ENCODE peak calls at places on chromosomes 12 and 14, in five cellular contexts. Z, V, X, S and A are unnamed samples.

GRCh38 chr14:21476526-21476924 is 234 bp downstream of the RAB2B start:
- DNase-seq in X (peak), S (peak), Z (peak), V (peak), A (peak)

GRCh38 chr14:42222924-42223471 is 616.3 kb downstream of the LRFN5 start:
- DNase-seq in X (no peak), V (peak), Z (no peak), S (no peak), A (no peak)

GRCh38 chr14:74290415-74290814 is 12.3 kb downstream of the ABCD4 start:
- DNase-seq in X (no peak), Z (no peak), S (peak), V (no peak), A (no peak)

GRCh38 chr12:14313379-14313778 is 52.1 kb upstream of the ATF7IP start:
- DNase-seq in V (no peak), Z (no peak), S (no peak), X (no peak), A (no peak)

GRCh38 chr12:99611117-99611516 is 36.4 kb upstream of the GARIN6 start:
- DNase-seq in Z (no peak), S (no peak), X (no peak), V (no peak), A (no peak)

GRCh38 chr14:98175436-98175835 is 1096.6 kb downstream of the BCL11B start:
- DNase-seq in S (no peak), V (no peak), Z (no peak), X (no peak), A (no peak)

GRCh38 chr12:29649722-29650121 is 134.0 kb downstream of the TMTC1 start:
- DNase-seq in Z (no peak), V (no peak), X (no peak), S (no peak), A (no peak)

GRCh38 chr14:91330111-91330696 is 85.7 kb upstream of the GPR68 start:
- DNase-seq in X (no peak), Z (no peak), V (no peak), S (no peak), A (no peak)

GRCh38 chr12:3135522-3136461 is 58.6 kb downstream of the TSPAN9 start:
- DNase-seq in X (peak), Z (no peak), S (peak), V (peak), A (peak)

GRCh38 chr12:5689773-5690172 is 255.3 kb downstream of the ANO2 start:
- DNase-seq in S (no peak), V (no peak), X (no peak), Z (no peak), A (no peak)

GRCh38 chr14:101961011-101961721 is 3.2 kb upstream of the DYNC1H1 start:
- DNase-seq in X (peak), S (peak), Z (no peak), V (peak), A (peak)

GRCh38 chr14:104523546-104523935 is 56.0 kb upstream of the C14orf180 start:
- DNase-seq in X (no peak), V (no peak), Z (no peak), S (no peak), A (no peak)

GRCh38 chr14:93970589-93970966 is 5.8 kb downstream of the ASB2 start:
- DNase-seq in S (peak), Z (no peak), X (no peak), V (peak), A (peak)

GRCh38 chr12:46831335-46832083 is 5.7 kb upstream of the SLC38A4 start:
- DNase-seq in S (no peak), X (no peak), Z (no peak), V (no peak), A (no peak)

GRCh38 chr14:86541969-86542368 is 1012.0 kb downstream of the FLRT2 start:
- DNase-seq in Z (no peak), X (no peak), S (no peak), V (no peak), A (no peak)